ENCODE peak calls at places on chromosomes 6 and 20, in five cellular contexts. E is sigmoid colon, D is astrocyte of the spinal cord, A is A549, Y is ovary. X is an unnamed sample.
A peak's percentile ranks its signal among the peaks of the same experiment; 100 is the strongest.

GRCh38 chr6:79031821-79032590 is 46.0 kb downstream of the PHIP start:
- DNase-seq in Y (no peak), A (no peak), D (peak; percentile 76), E (no peak), X (peak; percentile 89)

GRCh38 chr6:135180458-135181332 is at the start of gene MYB:
- DNase-seq in E (no peak), D (peak; percentile 29), Y (peak; percentile 30), A (peak; percentile 64), X (no peak)

GRCh38 chr20:62994850-62995249 is 11.9 kb downstream of the BHLHE23 start:
- DNase-seq in D (no peak), Y (no peak), E (no peak), A (no peak), X (no peak)

GRCh38 chr6:166559211-166559610 is 27.3 kb downstream of the RAMACL start:
- DNase-seq in Y (no peak), D (no peak), A (no peak), E (no peak), X (peak; percentile 46)

GRCh38 chr6:131948692-131949614 is 2.2 kb downstream of the CCN2 start:
- DNase-seq in A (no peak), Y (peak; percentile 29), E (peak; percentile 80), D (peak; percentile 84), X (peak; percentile 84)

GRCh38 chr20:18973499-18974173 is 160.1 kb downstream of the SCP2D1 start:
- DNase-seq in D (no peak), E (peak; percentile 91), Y (peak; percentile 73), A (no peak), X (no peak)

GRCh38 chr6:133251688-133252087 is 10.5 kb downstream of the EYA4 start:
- DNase-seq in D (no peak), A (no peak), Y (no peak), E (no peak), X (no peak)

GRCh38 chr20:18004389-18005031 is 35.7 kb downstream of the MGME1 start:
- DNase-seq in D (peak; percentile 23), Y (no peak), E (no peak), A (no peak), X (no peak)

GRCh38 chr20:3383878-3384495 is 23.5 kb downstream of the DNAAF9 start:
- DNase-seq in D (no peak), A (no peak), E (no peak), Y (no peak), X (no peak)

GRCh38 chr6:48614326-48614725 is 503.3 kb upstream of the PTCHD4 start:
- DNase-seq in Y (no peak), A (no peak), D (no peak), E (no peak), X (no peak)

GRCh38 chr20:45823949-45824835 is 2.9 kb downstream of the TNNC2 start:
- DNase-seq in D (peak; percentile 39), A (no peak), E (peak; percentile 80), Y (peak; percentile 65), X (no peak)

GRCh38 chr6:37135835-37136694 is 33.9 kb upstream of the PIM1 start:
- DNase-seq in D (no peak), E (no peak), A (no peak), Y (no peak), X (no peak)

GRCh38 chr6:165484178-165484889 is 174.9 kb upstream of the C6orf118 start:
- DNase-seq in A (no peak), Y (no peak), D (no peak), E (no peak), X (no peak)

GRCh38 chr6:139364302-139364981 is 10.0 kb downstream of the CITED2 start:
- DNase-seq in Y (no peak), E (no peak), A (peak; percentile 23), D (peak; percentile 72), X (peak; percentile 31)

GRCh38 chr20:64113444-64113775 is 6.0 kb upstream of the NPBWR2 start:
- DNase-seq in A (no peak), Y (no peak), E (no peak), D (no peak), X (no peak)

GRCh38 chr6:23659125-23659524 is 466.9 kb upstream of the NRSN1 start:
- DNase-seq in E (no peak), A (no peak), D (peak; percentile 14), Y (no peak), X (no peak)

GRCh38 chr6:56101141-56101553 is 146.2 kb downstream of the COL21A1 start:
- DNase-seq in D (peak; percentile 97), Y (no peak), A (peak; percentile 9), E (no peak), X (peak; percentile 96)

GRCh38 chr6:27547157-27548075 is 74.5 kb upstream of the ZNF184 start:
- DNase-seq in E (no peak), A (no peak), Y (no peak), D (peak; percentile 62), X (no peak)
- H3K4me3 ChIP-seq in E (no peak overlapping the region), A (peak overlapping the region; percentile 60), Y (no peak overlapping the region), D (peak overlapping the region; percentile 38), X (peak overlapping the region; percentile 41)

DNA sequence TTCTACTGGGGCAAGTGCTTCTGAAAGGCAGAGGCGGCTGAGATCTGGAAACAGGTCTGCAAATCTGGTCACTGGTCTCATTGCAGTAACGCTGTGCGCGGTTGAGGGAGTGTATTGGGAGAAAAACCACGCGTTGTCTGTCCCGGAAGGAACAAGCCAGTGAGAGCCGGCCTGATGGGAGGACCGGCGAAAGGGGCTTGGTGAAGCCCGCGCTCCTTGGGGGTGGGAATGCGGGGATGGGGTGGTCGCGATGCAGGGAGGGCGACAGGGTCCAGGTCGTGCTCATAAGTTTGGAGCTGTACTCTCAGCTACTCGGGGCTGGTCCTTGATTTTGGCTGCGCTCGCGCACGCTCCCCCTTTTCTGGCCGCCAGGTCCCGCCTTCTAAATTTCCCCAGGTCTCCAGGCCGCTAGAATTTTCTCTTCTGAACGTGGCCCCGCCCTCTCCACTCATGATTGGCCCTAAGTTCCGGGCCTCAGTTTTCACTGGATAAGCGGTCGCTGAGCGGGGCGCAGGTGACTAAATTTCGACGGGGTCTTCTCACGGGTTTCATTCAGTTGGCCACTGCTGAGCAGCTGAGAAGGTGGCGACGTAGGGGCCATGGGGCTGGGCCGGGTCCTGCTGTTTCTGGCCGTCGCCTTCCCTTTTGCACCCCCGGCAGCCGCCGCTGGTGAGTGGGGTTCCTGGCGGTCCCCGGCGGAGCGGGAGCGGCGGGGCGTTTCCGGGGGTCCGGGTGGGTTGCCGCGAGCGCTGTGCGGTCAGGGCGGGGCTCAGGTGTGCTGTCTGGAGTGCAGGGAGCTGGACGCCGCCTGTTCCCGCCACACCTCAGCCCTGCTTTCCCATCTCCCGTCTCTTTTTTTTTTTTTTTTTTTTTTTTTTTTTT is at the start of gene MICB:
- DNase-seq in D (peak; percentile 72), E (peak; percentile 83), Y (peak; percentile 39), A (peak; percentile 78), X (peak; percentile 24)
- TF ChIP-seq CTCF in D (no peak), E (no peak), Y (no peak), A (no peak), X (no peak)

DNA sequence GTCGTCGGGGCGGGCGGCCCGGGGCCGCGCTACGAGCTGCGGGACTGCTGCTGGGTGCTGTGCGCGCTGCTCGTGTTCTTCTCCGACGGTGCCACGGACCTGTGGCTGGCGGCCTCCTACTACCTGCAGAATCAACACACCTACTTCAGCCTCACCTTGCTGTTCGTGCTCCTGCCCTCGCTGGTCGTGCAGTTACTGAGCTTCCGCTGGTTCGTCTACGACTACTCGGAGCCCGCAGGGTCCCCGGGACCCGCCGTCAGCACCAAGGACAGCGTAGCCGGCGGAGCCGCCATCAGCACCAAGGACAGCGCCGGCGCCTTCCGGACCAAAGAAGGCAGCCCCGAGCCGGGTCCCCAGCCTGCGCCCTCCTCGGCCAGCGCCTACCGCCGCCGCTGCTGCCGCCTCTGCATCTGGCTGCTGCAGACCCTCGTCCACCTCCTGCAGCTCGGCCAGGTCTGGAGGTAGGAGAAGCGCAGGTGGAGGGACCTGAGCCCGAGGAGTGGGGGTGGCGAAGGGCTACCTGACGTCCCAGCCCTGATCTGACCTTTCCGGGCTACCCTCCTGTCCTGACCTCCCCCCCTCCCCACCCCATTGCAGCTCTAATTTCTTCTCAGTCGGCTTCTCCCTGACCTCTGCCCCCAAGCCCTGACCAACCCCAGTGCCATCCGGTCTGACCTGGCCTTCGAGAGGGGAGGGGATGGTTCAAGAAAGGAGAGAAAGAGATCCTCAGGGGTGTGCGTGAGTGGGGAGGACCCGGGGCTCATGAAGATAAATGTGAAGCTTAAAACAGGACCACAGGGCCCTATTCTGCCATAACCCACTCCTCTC is 562 bp downstream of the XKR7 start:
- DNase-seq in E (no peak), Y (peak; percentile 76), A (peak; percentile 81), D (peak; percentile 56), X (peak; percentile 36)
- H3K4me3 ChIP-seq in E (no peak overlapping the region), Y (no peak overlapping the region), A (no peak overlapping the region), D (no peak overlapping the region), X (no peak overlapping the region)

DNA sequence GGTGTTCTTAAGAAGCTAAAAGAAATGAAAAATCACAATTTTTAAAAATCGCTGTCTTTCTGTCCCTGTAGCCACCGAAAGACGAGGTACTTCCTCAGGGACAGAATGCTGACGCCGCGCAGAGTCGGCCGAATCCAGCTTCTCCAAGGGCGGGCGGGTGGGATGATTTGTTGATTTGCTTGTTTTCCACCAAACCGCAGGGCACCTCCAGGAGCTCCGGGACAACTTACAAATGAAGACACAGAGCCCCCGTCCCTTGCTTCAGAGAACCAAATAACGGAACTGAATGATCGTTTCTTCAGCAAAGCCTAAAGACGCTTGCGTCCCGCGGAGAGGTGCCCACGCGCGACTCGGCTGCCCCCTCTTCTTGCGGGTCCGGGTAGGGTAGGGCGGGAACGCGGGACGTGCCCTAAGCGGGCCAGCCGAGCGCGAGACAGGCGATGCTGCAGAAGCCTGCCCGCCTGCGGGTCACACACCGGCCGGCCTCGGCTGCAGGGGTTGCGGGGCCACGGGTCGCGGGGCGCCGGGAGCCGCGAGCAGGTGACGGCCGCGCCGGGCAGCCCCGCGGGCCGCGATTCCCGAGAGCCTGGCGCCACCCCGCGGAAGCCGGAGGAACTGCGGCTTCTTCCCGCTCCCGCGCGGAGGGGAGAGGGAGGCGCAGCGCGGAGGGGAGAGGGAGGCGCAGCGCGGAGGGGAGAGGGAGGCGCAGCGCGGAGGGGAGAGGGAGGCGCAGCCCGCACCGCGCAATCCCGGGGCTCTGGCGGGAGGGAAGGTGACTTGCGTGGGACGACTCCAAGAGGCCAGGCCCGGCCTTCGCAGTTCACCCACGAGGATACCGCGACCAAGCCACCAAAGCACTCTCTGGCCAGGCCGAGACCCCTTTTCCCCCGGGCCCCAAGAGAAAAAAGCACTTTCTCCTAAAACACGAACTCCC is 7.7 kb upstream of the FOXF2 start:
- DNase-seq in Y (no peak), E (no peak), A (no peak), D (no peak), X (no peak)
- TF ChIP-seq CTCF in Y (no peak), E (peak; percentile 77), A (peak; percentile 75), D (peak; percentile 68), X (peak; percentile 55)

GRCh38 chr20:5003626-5004025 is 2.3 kb upstream of the SLC23A2 start:
- DNase-seq in A (no peak), E (no peak), D (no peak), Y (no peak), X (no peak)

GRCh38 chr20:5000263-5001173 is 792 bp downstream of the SLC23A2 start:
- DNase-seq in D (no peak), E (peak; percentile 81), A (no peak), Y (peak; percentile 55), X (no peak)

GRCh38 chr20:4999788-5000187 is 1.5 kb downstream of the SLC23A2 start:
- DNase-seq in A (no peak), D (no peak), E (no peak), Y (no peak), X (no peak)

GRCh38 chr20:5001174-5002076 is at the start of gene SLC23A2:
- DNase-seq in E (peak; percentile 65), D (no peak), Y (peak; percentile 61), A (peak; percentile 66), X (no peak)

GRCh38 chr20:5002077-5002413 is 735 bp upstream of the SLC23A2 start:
- DNase-seq in E (no peak), Y (peak; percentile 32), D (no peak), A (no peak), X (no peak)
- H3K4me3 ChIP-seq in E (peak overlapping the region; percentile 98), Y (peak overlapping the region; percentile 90), D (peak overlapping the region; percentile 62), A (peak overlapping the region; percentile 65), X (peak overlapping the region; percentile 71)

X was measured in astrocyte of the cerebellum.